ENCODE peak calls at places on chromosomes 4 and X, in ten cellular contexts. R is tibial nerve, T is left lung, J is mucosa of descending colon, A is HFFc6, Q is endothelial cell, C is lung, I is suprapubic skin, S is GM20000, N is psoas muscle. K is an unnamed sample.
A peak's percentile ranks its signal among the peaks of the same experiment; 100 is the strongest.

GRCh38 chr4:184251680-184252000 is 34.0 kb upstream of the ENPP6 start:
- DNase-seq in I (no peak), C (no peak), Q (no peak), A (no peak), T (no peak), S (no peak), J (no peak), R (no peak), N (no peak), K (no peak)

GRCh38 chr4:127586922-127587571 is 45.7 kb upstream of the INTU start:
- DNase-seq in I (no peak), C (no peak), T (no peak), R (no peak), S (peak; percentile 25), J (peak; percentile 21), A (peak; percentile 37), N (no peak), Q (peak; percentile 31), K (no peak)

GRCh38 chr4:88616275-88616996 is 24.2 kb downstream of the HERC3 start:
- DNase-seq in Q (no peak), J (no peak), A (peak; percentile 92), T (no peak), N (peak; percentile 62), I (no peak), S (no peak), R (no peak), C (no peak), K (no peak)

GRCh38 chr4:75376543-75376942 is 137.7 kb downstream of the RCHY1 start:
- DNase-seq in C (no peak), R (no peak), T (no peak), J (peak; percentile 3), A (no peak), S (no peak), N (no peak), Q (no peak), I (no peak), K (no peak)

GRCh38 chr4:142091085-142091513 is 454.7 kb downstream of the IL15 start:
- DNase-seq in A (peak; percentile 95), R (peak; percentile 46), N (no peak), T (no peak), Q (no peak), I (no peak), J (no peak), S (no peak), C (no peak), K (no peak)

GRCh38 chrX:104310084-104310483 is 55.4 kb upstream of the ESX1 start:
- DNase-seq in S (no peak), C (no peak), I (no peak), A (peak; percentile 18), Q (no peak), J (peak; percentile 5), T (no peak), R (no peak), N (no peak), K (no peak)

GRCh38 chr4:140037353-140038030 is 116.5 kb downstream of the MAML3 start:
- DNase-seq in J (no peak), R (no peak), I (no peak), C (no peak), T (no peak), N (no peak), S (no peak), A (peak; percentile 92), Q (no peak), K (no peak)

GRCh38 chrX:103215768-103216085 is 819 bp downstream of the BEX4 start:
- DNase-seq in A (no peak), J (no peak), N (no peak), C (no peak), I (no peak), R (no peak), T (no peak), S (peak; percentile 12), Q (no peak), K (no peak)

GRCh38 chr4:182019148-182019652 is 224.0 kb upstream of the TENM3 start:
- DNase-seq in I (no peak), R (no peak), S (peak; percentile 37), C (no peak), N (no peak), A (no peak), J (no peak), T (no peak), Q (no peak), K (no peak)

GRCh38 chrX:72247206-72247944 is 8.5 kb upstream of the ERCC6L start:
- DNase-seq in T (peak; percentile 50), J (peak; percentile 76), N (no peak), S (no peak), C (peak; percentile 74), I (no peak), Q (no peak), R (peak; percentile 6), A (no peak), K (no peak)

GRCh38 chrX:150365051-150365952 is 2.2 kb downstream of the MAMLD1 start:
- DNase-seq in Q (peak; percentile 80), T (peak; percentile 73), S (peak; percentile 24), A (no peak), I (no peak), C (peak; percentile 47), N (peak; percentile 87), R (peak; percentile 54), J (peak; percentile 55), K (no peak)

GRCh38 chr4:72290737-72291136 is 258.9 kb downstream of the NPFFR2 start:
- DNase-seq in C (no peak), J (no peak), S (no peak), T (no peak), I (no peak), R (no peak), N (no peak), Q (no peak), A (no peak), K (no peak)

GRCh38 chr4:72280252-72280651 is 248.5 kb downstream of the NPFFR2 start:
- DNase-seq in R (no peak), J (no peak), S (no peak), T (no peak), I (no peak), Q (no peak), A (no peak), N (no peak), C (no peak), K (no peak)

GRCh38 chr4:72283357-72283756 is 251.6 kb downstream of the NPFFR2 start:
- DNase-seq in A (no peak), S (no peak), Q (no peak), C (no peak), N (no peak), I (no peak), J (no peak), R (no peak), T (no peak), K (no peak)

DNA sequence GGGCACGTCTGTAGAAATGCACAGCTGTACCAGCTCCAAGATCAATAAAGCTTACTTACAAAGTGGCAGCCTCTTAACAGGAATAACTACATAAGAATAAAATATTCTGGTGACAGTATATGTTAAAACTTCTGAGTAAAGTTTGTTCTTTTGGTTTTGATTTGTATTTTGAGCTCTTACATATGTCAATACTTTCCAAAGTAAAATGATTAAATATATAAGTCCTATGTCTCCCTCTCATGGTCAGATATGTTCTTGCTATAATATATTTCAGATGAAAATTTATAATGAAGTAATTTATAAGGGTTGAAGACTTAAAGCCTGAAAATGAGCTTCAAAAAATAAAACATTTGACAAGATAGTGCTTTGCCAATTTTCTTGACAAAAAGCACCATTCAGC is 254.4 kb downstream of the NPFFR2 start:
- DNase-seq in C (no peak), J (no peak), T (no peak), A (peak; percentile 9), Q (no peak), S (no peak), N (no peak), I (no peak), R (no peak), K (no peak)
- TF ChIP-seq CTCF in C (no peak), J (no peak), T (no peak), A (peak; percentile 73), Q (peak; percentile 59), S (no peak), N (no peak), I (no peak), R (no peak), K (peak; percentile 80)

DNA sequence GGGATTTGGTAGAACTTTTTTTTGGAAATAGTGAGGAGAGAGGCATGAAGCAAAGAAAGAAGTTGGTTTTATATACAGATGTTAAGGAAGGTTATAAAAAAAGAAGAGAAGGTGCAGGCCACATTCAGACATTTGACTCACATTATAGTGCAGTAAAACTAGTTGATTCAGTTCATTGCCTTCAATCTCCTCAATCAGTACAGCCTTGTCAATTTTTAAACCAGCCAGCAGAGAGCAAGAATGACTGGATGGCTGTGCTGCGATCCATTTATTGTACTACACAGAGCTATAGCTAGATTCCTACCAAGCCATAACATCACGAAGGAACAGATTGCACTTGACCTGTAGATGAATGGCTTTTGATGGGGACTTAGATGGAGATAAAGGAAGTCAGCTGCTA is 79.7 kb upstream of the LSM6 start:
- DNase-seq in I (no peak), Q (no peak), T (no peak), J (peak; percentile 37), S (no peak), R (no peak), C (no peak), A (no peak), N (no peak), K (no peak)
- TF ChIP-seq CTCF in I (no peak), Q (no peak), T (no peak), J (no peak), S (no peak), R (no peak), C (no peak), A (no peak), N (no peak), K (no peak)

GRCh38 chrX:50081282-50081955 is 119.4 kb downstream of the AKAP4 start:
- DNase-seq in A (no peak), N (peak; percentile 58), R (no peak), S (no peak), T (peak; percentile 62), J (peak; percentile 50), I (no peak), Q (peak; percentile 23), C (peak; percentile 34), K (no peak)
- TF ChIP-seq CTCF in A (peak; percentile 39), N (peak; percentile 29), R (no peak), S (no peak), T (no peak), J (no peak), I (no peak), Q (no peak), C (no peak), K (peak; percentile 56)

GRCh38 chr4:147110968-147111367 is 165.3 kb upstream of the TTC29 start:
- DNase-seq in N (no peak), A (peak; percentile 12), J (no peak), I (no peak), C (no peak), Q (no peak), S (no peak), T (no peak), R (no peak), K (no peak)
- TF ChIP-seq CTCF in N (peak; percentile 6), A (peak; percentile 57), J (no peak), I (no peak), C (no peak), Q (no peak), S (no peak), T (no peak), R (no peak), K (peak; percentile 88)

DNA sequence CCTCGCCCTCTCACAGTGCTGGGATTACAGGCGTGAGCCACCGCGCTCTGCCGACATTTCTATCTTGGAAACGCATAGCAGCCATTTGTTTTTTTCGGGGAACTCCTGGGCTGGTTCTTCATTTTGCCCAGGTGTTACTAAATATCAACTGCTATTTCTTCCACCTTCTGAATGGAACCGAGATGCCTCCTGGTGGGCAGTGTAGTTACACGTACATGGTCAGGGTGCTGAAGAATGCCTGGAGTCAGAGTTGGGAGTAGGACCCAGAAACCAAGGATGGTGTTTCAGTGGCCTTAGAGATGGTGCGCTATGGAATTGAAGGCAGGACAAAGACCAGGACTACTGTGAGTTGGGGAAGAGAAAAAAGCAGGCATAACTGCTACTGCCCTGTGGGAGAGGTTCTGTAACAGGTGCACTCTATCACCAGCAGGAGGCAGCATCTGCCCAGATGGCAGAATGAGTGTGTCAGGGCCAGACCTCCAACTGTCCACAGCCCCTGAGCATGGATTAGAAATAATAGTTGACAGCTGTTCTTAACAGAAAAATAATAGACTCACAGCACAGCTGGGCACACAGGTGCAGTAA is 81.7 kb downstream of the ZC4H2 start:
- DNase-seq in A (no peak), C (no peak), Q (peak; percentile 53), S (peak; percentile 12), I (no peak), T (no peak), R (no peak), N (no peak), J (peak; percentile 58), K (no peak)
- TF ChIP-seq CTCF in A (peak; percentile 69), C (no peak), Q (peak; percentile 67), S (peak; percentile 15), I (no peak), T (peak; percentile 27), R (peak; percentile 8), N (peak; percentile 25), J (peak; percentile 26), K (peak; percentile 72)